ENCODE peak calls at places on chromosomes 4 and X, in nine cellular contexts. A is erythroblast; V is H54; W is T-helper 2 cell; Q is stimulated activated CD4-positive, alpha-beta T cell treated with anti-CD3 and anti-CD28 coated beads, Interleukin-4, amount 100 ng/mL, for 4 hours; D is AG10803; R is activated T-helper 1 cell treated with Interleukin-2 at 50 U/mL for 16 hours; H is pons; U is amniotic stem cell. O is an unnamed sample.
A peak's percentile ranks its signal among the peaks of the same experiment; 100 is the strongest.

GRCh38 chrX:46582964-46583363 is 9.4 kb downstream of the CHST7 start:
- DNase-seq in V (no peak), D (peak; percentile 95), A (no peak), U (peak; percentile 48), H (peak; percentile 37), R (no peak), Q (no peak), W (no peak), O (peak; percentile 89)

GRCh38 chr4:100146756-100147155 is 43.5 kb downstream of the DDIT4L start:
- DNase-seq in R (no peak), H (peak; percentile 44), W (no peak), V (no peak), Q (no peak), D (no peak), A (no peak), U (no peak), O (no peak)

GRCh38 chr4:3312362-3312761 is 19.5 kb downstream of the RGS12 start:
- DNase-seq in H (no peak), V (no peak), D (no peak), R (no peak), Q (no peak), U (no peak), W (no peak), A (no peak), O (no peak)

GRCh38 chrX:45517090-45517973 is 316.7 kb upstream of the DIPK2B start:
- DNase-seq in Q (no peak), V (no peak), R (no peak), A (no peak), H (no peak), W (no peak), D (peak; percentile 74), U (peak; percentile 9), O (peak; percentile 87)

GRCh38 chrX:69503835-69504625 is at the start of gene NALF2:
- DNase-seq in V (no peak), U (no peak), R (no peak), W (no peak), A (peak; percentile 22), Q (peak; percentile 24), H (peak; percentile 11), D (peak; percentile 11), O (no peak)

GRCh38 chr4:70704333-70705145 is 16.2 kb downstream of the UTP3 start:
- DNase-seq in H (peak; percentile 63), Q (peak; percentile 45), V (no peak), W (peak; percentile 57), A (peak; percentile 73), D (peak; percentile 61), R (peak; percentile 58), U (peak; percentile 50), O (peak; percentile 23)

GRCh38 chr4:142708231-142708630 is 137.9 kb downstream of the INPP4B start:
- DNase-seq in W (no peak), Q (no peak), D (no peak), H (no peak), U (no peak), R (no peak), V (no peak), A (no peak), O (no peak)

GRCh38 chrX:2320580-2321327 is 180.0 kb downstream of the DHRSX start:
- DNase-seq in D (peak; percentile 88), V (no peak), H (peak; percentile 54), W (no peak), R (no peak), Q (no peak), A (no peak), U (no peak), O (peak; percentile 13)

GRCh38 chrX:19517965-19518364 is 2.7 kb upstream of the MAP3K15 start:
- DNase-seq in W (no peak), D (no peak), U (no peak), Q (no peak), R (no peak), V (no peak), A (no peak), H (no peak), O (no peak)

GRCh38 chr4:90958256-90958895 is 831.2 kb downstream of the CCSER1 start:
- DNase-seq in R (no peak), U (no peak), A (no peak), H (no peak), W (no peak), D (no peak), V (no peak), Q (no peak), O (no peak)

GRCh38 chr4:140250989-140251552 is 97.1 kb upstream of the MAML3 start:
- DNase-seq in D (peak; percentile 44), A (peak; percentile 20), U (no peak), H (no peak), Q (no peak), W (no peak), V (no peak), R (no peak), O (no peak)

GRCh38 chr4:118265312-118266144 is 87.3 kb downstream of the PRSS12 start:
- DNase-seq in W (no peak), Q (peak; percentile 15), H (no peak), V (no peak), D (no peak), R (no peak), A (peak; percentile 43), U (no peak), O (no peak)

GRCh38 chrX:155262970-155263754 is 1.1 kb downstream of the RAB39B start:
- DNase-seq in H (peak; percentile 3), Q (no peak), W (no peak), D (no peak), V (no peak), U (no peak), A (peak; percentile 10), R (no peak), O (no peak)

GRCh38 chrX:124217289-124218251 is 114.9 kb upstream of the TEX13D start:
- DNase-seq in W (peak; percentile 71), R (peak; percentile 49), U (no peak), D (peak; percentile 22), Q (peak; percentile 58), A (no peak), V (peak; percentile 10), H (peak; percentile 76), O (peak; percentile 0)

GRCh38 chrX:53438174-53438831 is 4.1 kb upstream of the HSD17B10 start:
- DNase-seq in W (no peak), V (no peak), U (no peak), H (no peak), D (no peak), A (no peak), R (no peak), Q (no peak), O (no peak)

GRCh38 chr4:55318135-55318534 is 27.9 kb upstream of the SRD5A3 start:
- DNase-seq in A (no peak), H (no peak), W (no peak), V (no peak), Q (no peak), D (peak; percentile 33), U (no peak), R (no peak), O (no peak)

GRCh38 chrX:23103546-23103945 is 103.8 kb downstream of the DDX53 start:
- DNase-seq in V (no peak), U (no peak), R (no peak), A (no peak), W (no peak), H (no peak), D (no peak), Q (no peak), O (no peak)

GRCh38 chrX:107825698-107826285 is at the start of gene MID2:
- DNase-seq in W (peak; percentile 46), R (peak; percentile 24), Q (peak; percentile 39), A (peak; percentile 1), D (peak; percentile 36), V (peak; percentile 47), H (no peak), U (peak; percentile 12), O (peak; percentile 33)

GRCh38 chr4:6008766-6009385 is 9.4 kb downstream of the C4orf50 start:
- DNase-seq in V (no peak), H (no peak), D (no peak), R (no peak), A (no peak), W (no peak), Q (no peak), U (no peak), O (no peak)

GRCh38 chr4:11428161-11428700 is 463 bp downstream of the HS3ST1 start:
- DNase-seq in W (no peak), V (no peak), D (no peak), A (no peak), Q (no peak), U (no peak), H (no peak), R (no peak), O (no peak)

GRCh38 chrX:118239471-118239870 is 106.4 kb upstream of the WDR44 start:
- DNase-seq in A (no peak), Q (no peak), R (no peak), U (no peak), W (no peak), D (no peak), H (no peak), V (no peak), O (no peak)

GRCh38 chrX:45771114-45771513 is 570.4 kb upstream of the DIPK2B start:
- DNase-seq in V (no peak), U (peak; percentile 88), A (no peak), R (no peak), Q (no peak), D (peak; percentile 93), W (no peak), H (no peak), O (peak; percentile 97)

GRCh38 chrX:119194631-119195030 is 41.5 kb upstream of the PGRMC1 start:
- DNase-seq in U (no peak), Q (no peak), H (no peak), V (no peak), W (no peak), D (peak; percentile 48), A (peak; percentile 1), R (no peak), O (peak; percentile 3)

GRCh38 chr4:75011131-75011795 is 78.3 kb downstream of the PARM1 start:
- DNase-seq in V (no peak), W (no peak), A (no peak), D (no peak), R (no peak), U (no peak), Q (no peak), H (no peak), O (no peak)

GRCh38 chr4:127055349-127055748 is 577.4 kb upstream of the INTU start:
- DNase-seq in R (no peak), V (no peak), U (no peak), H (peak; percentile 26), A (no peak), D (peak; percentile 30), Q (no peak), W (no peak), O (no peak)

GRCh38 chrX:100649550-100650356 is 5.8 kb downstream of the SRPX2 start:
- DNase-seq in H (peak; percentile 30), V (no peak), A (no peak), R (no peak), U (peak; percentile 15), Q (no peak), W (no peak), D (peak; percentile 94), O (peak; percentile 82)

GRCh38 chr4:94676910-94677309 is 80.8 kb upstream of the BMPR1B start:
- DNase-seq in U (peak; percentile 15), A (no peak), Q (no peak), H (no peak), R (no peak), W (no peak), V (no peak), D (peak; percentile 81), O (peak; percentile 65)

GRCh38 chr4:1009647-1010521 is 1.5 kb upstream of the FGFRL1 start:
- DNase-seq in D (peak; percentile 44), A (peak; percentile 78), U (peak; percentile 27), Q (peak; percentile 60), W (peak; percentile 58), V (peak; percentile 61), R (peak; percentile 70), H (peak; percentile 44), O (no peak)

GRCh38 chrX:49029876-49030275 is 13.3 kb downstream of the TFE3 start:
- DNase-seq in V (no peak), H (no peak), W (no peak), U (no peak), A (no peak), R (no peak), Q (no peak), D (no peak), O (no peak)

O was measured in HFFc6.